ENCODE peak calls at places on chromosomes 12 and 14, in four cellular contexts. One of them, this sample, is unnamed.

GRCh38 chr12:78966926-78967325 is 102.4 kb downstream of the SYT1 start:
- DNase-seq in PC-3: no peak
- DNase-seq in T-helper 1 cell: no peak
- DNase-seq in activated T-helper 1 cell treated with anti-CD3 and anti-CD28 coated beads, Interleukin-12 subunit alpha, Interleukin-12 subunit beta, Interleukin-2, Interleukin-4 antibody, amounts not matched to agents 30 ng/mL and 10 ng/mL and 1 ng/mL, durations not matched to agents 14 hours and 24 hours and 36 hours: no peak
- DNase-seq in this sample: no peak

GRCh38 chr12:122395319-122395718 is 27.1 kb downstream of the CLIP1 start:
- DNase-seq in PC-3: peak; percentile 68
- DNase-seq in T-helper 1 cell: no peak
- DNase-seq in activated T-helper 1 cell treated with anti-CD3 and anti-CD28 coated beads, Interleukin-12 subunit alpha, Interleukin-12 subunit beta, Interleukin-2, Interleukin-4 antibody, amounts not matched to agents 30 ng/mL and 10 ng/mL and 1 ng/mL, durations not matched to agents 14 hours and 24 hours and 36 hours: no peak
- DNase-seq in this sample: no peak

GRCh38 chr12:131620946-131621681 is 89.8 kb upstream of the SFSWAP start:
- DNase-seq in PC-3: no peak
- DNase-seq in activated T-helper 1 cell treated with anti-CD3 and anti-CD28 coated beads, Interleukin-12 subunit alpha, Interleukin-12 subunit beta, Interleukin-2, Interleukin-4 antibody, amounts not matched to agents 30 ng/mL and 10 ng/mL and 1 ng/mL, durations not matched to agents 14 hours and 24 hours and 36 hours: no peak
- DNase-seq in T-helper 1 cell: no peak
- DNase-seq in this sample: no peak

GRCh38 chr14:65258391-65258790 is 154.1 kb upstream of the FUT8 start:
- DNase-seq in PC-3: peak; percentile 91
- DNase-seq in activated T-helper 1 cell treated with anti-CD3 and anti-CD28 coated beads, Interleukin-12 subunit alpha, Interleukin-12 subunit beta, Interleukin-2, Interleukin-4 antibody, amounts not matched to agents 30 ng/mL and 10 ng/mL and 1 ng/mL, durations not matched to agents 14 hours and 24 hours and 36 hours: no peak
- DNase-seq in T-helper 1 cell: no peak
- DNase-seq in this sample: no peak

GRCh38 chr12:42716521-42716920 is 127.0 kb upstream of the PRICKLE1 start:
- DNase-seq in activated T-helper 1 cell treated with anti-CD3 and anti-CD28 coated beads, Interleukin-12 subunit alpha, Interleukin-12 subunit beta, Interleukin-2, Interleukin-4 antibody, amounts not matched to agents 30 ng/mL and 10 ng/mL and 1 ng/mL, durations not matched to agents 14 hours and 24 hours and 36 hours: no peak
- DNase-seq in PC-3: no peak
- DNase-seq in T-helper 1 cell: no peak
- DNase-seq in this sample: no peak

GRCh38 chr12:20549115-20549719 is 145.9 kb upstream of the SLCO1C1 start:
- DNase-seq in activated T-helper 1 cell treated with anti-CD3 and anti-CD28 coated beads, Interleukin-12 subunit alpha, Interleukin-12 subunit beta, Interleukin-2, Interleukin-4 antibody, amounts not matched to agents 30 ng/mL and 10 ng/mL and 1 ng/mL, durations not matched to agents 14 hours and 24 hours and 36 hours: no peak
- DNase-seq in T-helper 1 cell: no peak
- DNase-seq in PC-3: peak; percentile 48
- DNase-seq in this sample: no peak

GRCh38 chr12:67919406-67919805 is 69.8 kb upstream of the IFNG-AS1 start:
- DNase-seq in PC-3: peak; percentile 74
- DNase-seq in T-helper 1 cell: no peak
- DNase-seq in activated T-helper 1 cell treated with anti-CD3 and anti-CD28 coated beads, Interleukin-12 subunit alpha, Interleukin-12 subunit beta, Interleukin-2, Interleukin-4 antibody, amounts not matched to agents 30 ng/mL and 10 ng/mL and 1 ng/mL, durations not matched to agents 14 hours and 24 hours and 36 hours: no peak
- DNase-seq in this sample: no peak

GRCh38 chr14:62711351-62712023 is 333.8 kb downstream of the KCNH5 start:
- DNase-seq in activated T-helper 1 cell treated with anti-CD3 and anti-CD28 coated beads, Interleukin-12 subunit alpha, Interleukin-12 subunit beta, Interleukin-2, Interleukin-4 antibody, amounts not matched to agents 30 ng/mL and 10 ng/mL and 1 ng/mL, durations not matched to agents 14 hours and 24 hours and 36 hours: no peak
- DNase-seq in T-helper 1 cell: no peak
- DNase-seq in PC-3: no peak
- DNase-seq in this sample: no peak

GRCh38 chr12:27207626-27208413 is 36.3 kb upstream of the STK38L start:
- DNase-seq in activated T-helper 1 cell treated with anti-CD3 and anti-CD28 coated beads, Interleukin-12 subunit alpha, Interleukin-12 subunit beta, Interleukin-2, Interleukin-4 antibody, amounts not matched to agents 30 ng/mL and 10 ng/mL and 1 ng/mL, durations not matched to agents 14 hours and 24 hours and 36 hours: peak; percentile 50
- DNase-seq in T-helper 1 cell: no peak
- DNase-seq in PC-3: no peak
- DNase-seq in this sample: no peak

GRCh38 chr12:47808049-47808448 is 11.7 kb downstream of the HDAC7 start:
- DNase-seq in T-helper 1 cell: peak; percentile 51
- DNase-seq in activated T-helper 1 cell treated with anti-CD3 and anti-CD28 coated beads, Interleukin-12 subunit alpha, Interleukin-12 subunit beta, Interleukin-2, Interleukin-4 antibody, amounts not matched to agents 30 ng/mL and 10 ng/mL and 1 ng/mL, durations not matched to agents 14 hours and 24 hours and 36 hours: peak; percentile 83
- DNase-seq in PC-3: no peak
- DNase-seq in this sample: peak; percentile 73

GRCh38 chr12:74381968-74382367 is 155.7 kb upstream of the ATXN7L3B start:
- DNase-seq in T-helper 1 cell: no peak
- DNase-seq in PC-3: no peak
- DNase-seq in activated T-helper 1 cell treated with anti-CD3 and anti-CD28 coated beads, Interleukin-12 subunit alpha, Interleukin-12 subunit beta, Interleukin-2, Interleukin-4 antibody, amounts not matched to agents 30 ng/mL and 10 ng/mL and 1 ng/mL, durations not matched to agents 14 hours and 24 hours and 36 hours: no peak
- DNase-seq in this sample: no peak

GRCh38 chr14:74360163-74360562 is 11.9 kb downstream of the VRTN start:
- DNase-seq in activated T-helper 1 cell treated with anti-CD3 and anti-CD28 coated beads, Interleukin-12 subunit alpha, Interleukin-12 subunit beta, Interleukin-2, Interleukin-4 antibody, amounts not matched to agents 30 ng/mL and 10 ng/mL and 1 ng/mL, durations not matched to agents 14 hours and 24 hours and 36 hours: no peak
- DNase-seq in T-helper 1 cell: no peak
- DNase-seq in PC-3: no peak
- DNase-seq in this sample: no peak

GRCh38 chr12:33546004-33546403 is 106.4 kb upstream of the SYT10 start:
- DNase-seq in activated T-helper 1 cell treated with anti-CD3 and anti-CD28 coated beads, Interleukin-12 subunit alpha, Interleukin-12 subunit beta, Interleukin-2, Interleukin-4 antibody, amounts not matched to agents 30 ng/mL and 10 ng/mL and 1 ng/mL, durations not matched to agents 14 hours and 24 hours and 36 hours: no peak
- DNase-seq in T-helper 1 cell: no peak
- DNase-seq in PC-3: no peak
- DNase-seq in this sample: no peak

GRCh38 chr12:25249951-25250738 is 584 bp downstream of the KRAS start:
- DNase-seq in activated T-helper 1 cell treated with anti-CD3 and anti-CD28 coated beads, Interleukin-12 subunit alpha, Interleukin-12 subunit beta, Interleukin-2, Interleukin-4 antibody, amounts not matched to agents 30 ng/mL and 10 ng/mL and 1 ng/mL, durations not matched to agents 14 hours and 24 hours and 36 hours: peak; percentile 54
- DNase-seq in PC-3: no peak
- DNase-seq in T-helper 1 cell: peak; percentile 34
- DNase-seq in this sample: peak; percentile 39

GRCh38 chr12:54261817-54262402 is 18.0 kb downstream of the CBX5 start:
- DNase-seq in T-helper 1 cell: no peak
- DNase-seq in PC-3: no peak
- DNase-seq in activated T-helper 1 cell treated with anti-CD3 and anti-CD28 coated beads, Interleukin-12 subunit alpha, Interleukin-12 subunit beta, Interleukin-2, Interleukin-4 antibody, amounts not matched to agents 30 ng/mL and 10 ng/mL and 1 ng/mL, durations not matched to agents 14 hours and 24 hours and 36 hours: no peak
- DNase-seq in this sample: no peak

GRCh38 chr14:80152166-80152565 is 59.1 kb downstream of the DIO2 start:
- DNase-seq in activated T-helper 1 cell treated with anti-CD3 and anti-CD28 coated beads, Interleukin-12 subunit alpha, Interleukin-12 subunit beta, Interleukin-2, Interleukin-4 antibody, amounts not matched to agents 30 ng/mL and 10 ng/mL and 1 ng/mL, durations not matched to agents 14 hours and 24 hours and 36 hours: no peak
- DNase-seq in PC-3: peak; percentile 67
- DNase-seq in T-helper 1 cell: no peak
- DNase-seq in this sample: no peak

This sample was measured in CD4-positive, alpha-beta T cell.